ENCODE peak calls at places on chromosome 4, in ten cellular contexts. A, P, X, L, E, D, Z, Y, K and B are unnamed samples. For H3K27me3 and H3K4me1, the result is how much of the 10 kb centered on the place peaks cover.

GRCh38 chr4:162498168-162498567 is 334.4 kb upstream of the FSTL5 start:
- DNase-seq in A (no peak), P (no peak), X (no peak), L (no peak), E (no peak), D (no peak), Z (no peak), Y (no peak), K (no peak), B (no peak)

GRCh38 chr4:125501661-125502060 is 186.9 kb downstream of the FAT4 start:
- DNase-seq in A (no peak), P (no peak), X (no peak), L (no peak), E (no peak), D (no peak), Z (no peak), Y (no peak), K (no peak), B (no peak)

GRCh38 chr4:168524006-168524405 is 27.2 kb downstream of the PALLD start:
- DNase-seq in A (no peak), P (no peak), X (peak), L (no peak), E (peak), D (peak), Z (no peak), Y (no peak), K (no peak), B (no peak)

GRCh38 chr4:13349096-13349495 is 135.0 kb downstream of the RAB28 start:
- DNase-seq in A (no peak), P (no peak), X (no peak), L (no peak), E (peak), D (peak), Z (no peak), Y (no peak), K (no peak), B (no peak)

GRCh38 chr4:152635876-152636275 is 43.9 kb downstream of the TMEM154 start:
- DNase-seq in A (no peak), P (no peak), X (no peak), L (no peak), E (no peak), D (no peak), Z (no peak), Y (no peak), K (no peak), B (no peak)

GRCh38 chr4:21507439-21507838 is 441.1 kb downstream of the KCNIP4 start:
- DNase-seq in A (no peak), P (no peak), X (peak), L (no peak), E (no peak), D (peak), Z (no peak), Y (no peak), K (no peak), B (no peak)

GRCh38 chr4:85500110-85500867 is 25.3 kb downstream of the ARHGAP24 start:
- DNase-seq in A (no peak), P (no peak), X (no peak), L (no peak), E (no peak), D (peak), Z (no peak), Y (no peak), K (no peak), B (no peak)

GRCh38 chr4:123114915-123115756 is 192.7 kb upstream of the NUDT6 start:
- DNase-seq in A (no peak), P (no peak), X (no peak), L (no peak), E (no peak), D (no peak), Z (no peak), Y (no peak), K (no peak), B (peak)

GRCh38 chr4:105191621-105192210 is 45.0 kb downstream of the TET2 start:
- DNase-seq in A (no peak), P (no peak), X (peak), L (no peak), E (peak), D (peak), Z (no peak), Y (no peak), K (no peak), B (no peak)

GRCh38 chr4:150327262-150327780 is 249.1 kb downstream of the DCLK2 start:
- DNase-seq in A (no peak), P (no peak), X (no peak), L (no peak), E (no peak), D (no peak), Z (no peak), Y (no peak), K (no peak), B (no peak)

GRCh38 chr4:44563496-44563895 is 87.9 kb downstream of the YIPF7 start:
- DNase-seq in A (no peak), P (no peak), X (no peak), L (no peak), E (no peak), D (no peak), Z (no peak), Y (no peak), K (no peak), B (no peak)

GRCh38 chr4:123037809-123038208 is 115.4 kb upstream of the NUDT6 start:
- DNase-seq in A (no peak), P (no peak), X (no peak), L (no peak), E (peak), D (peak), Z (no peak), Y (no peak), K (no peak), B (no peak)

GRCh38 chr4:127809173-127809800 is 27.2 kb downstream of the HSPA4L start:
- DNase-seq in A (no peak), P (no peak), X (peak), L (no peak), E (peak), D (peak), Z (no peak), Y (no peak), K (no peak), B (no peak)

GRCh38 chr4:124334119-124334518 is 378.4 kb downstream of the ANKRD50 start:
- DNase-seq in A (peak), P (no peak), X (peak), L (peak), E (peak), D (peak), Z (no peak), Y (no peak), K (no peak), B (no peak)

GRCh38 chr4:20254517-20255250 is 3.0 kb downstream of the SLIT2 start:
- DNase-seq in A (no peak), P (peak), X (peak), L (peak), E (peak), D (peak), Z (peak), Y (peak), K (no peak), B (peak)

GRCh38 chr4:56861365-56861764 is 39.9 kb upstream of the SPINK2 start:
- DNase-seq in A (no peak), P (no peak), X (no peak), L (no peak), E (peak), D (no peak), Z (no peak), Y (no peak), K (no peak), B (no peak)

GRCh38 chr4:52657630-52658501 is 1.2 kb downstream of the USP46 start:
- DNase-seq in A (no peak), P (no peak), X (peak), L (peak), E (no peak), D (peak), Z (no peak), Y (no peak), K (no peak), B (no peak)

GRCh38 chr4:121736735-121737351 is 28.1 kb downstream of the SMIM43 start:
- DNase-seq in A (peak), P (no peak), X (peak), L (peak), E (peak), D (peak), Z (no peak), Y (no peak), K (no peak), B (no peak)
- H3K27me3 ChIP-seq in A (under half), P (under half), X (under half), L (under half), E (under half), D (under half), Z (under half), Y (under half), K (under half), B (under half)

GRCh38 chr4:54092405-54092759 is 7.6 kb upstream of the GSX2 start:
- DNase-seq in A (no peak), P (no peak), X (no peak), L (no peak), E (no peak), D (no peak), Z (no peak), Y (no peak), K (no peak), B (no peak)
- H3K4me3 ChIP-seq in A (peak), P (peak), X (peak), L (peak), E (peak), D (peak), Z (peak), Y (peak), K (peak), B (peak)

GRCh38 chr4:1755297-1755696 is 34.0 kb downstream of the TACC3 start:
- DNase-seq in A (no peak), P (no peak), X (no peak), L (no peak), E (no peak), D (no peak), Z (no peak), Y (no peak), K (no peak), B (no peak)

GRCh38 chr4:1752284-1753041 is 31.1 kb downstream of the TACC3 start:
- DNase-seq in A (peak), P (no peak), X (peak), L (no peak), E (no peak), D (no peak), Z (no peak), Y (peak), K (peak), B (peak)

GRCh38 chr4:1754336-1754735 is 33.0 kb downstream of the TACC3 start:
- DNase-seq in A (no peak), P (no peak), X (no peak), L (no peak), E (no peak), D (no peak), Z (no peak), Y (no peak), K (no peak), B (no peak)

GRCh38 chr4:1753256-1753655 is 31.9 kb downstream of the TACC3 start:
- DNase-seq in A (no peak), P (no peak), X (no peak), L (no peak), E (no peak), D (no peak), Z (no peak), Y (no peak), K (no peak), B (no peak)

GRCh38 chr4:1753692-1754311 is 32.5 kb downstream of the TACC3 start:
- DNase-seq in A (no peak), P (no peak), X (no peak), L (no peak), E (no peak), D (no peak), Z (no peak), Y (no peak), K (no peak), B (no peak)
- H3K4me1 ChIP-seq in A (under half), P (under half), X (under half), L (under half), E (under half), D (under half), Z (under half), Y (under half), K (under half), B (under half)

DNA sequence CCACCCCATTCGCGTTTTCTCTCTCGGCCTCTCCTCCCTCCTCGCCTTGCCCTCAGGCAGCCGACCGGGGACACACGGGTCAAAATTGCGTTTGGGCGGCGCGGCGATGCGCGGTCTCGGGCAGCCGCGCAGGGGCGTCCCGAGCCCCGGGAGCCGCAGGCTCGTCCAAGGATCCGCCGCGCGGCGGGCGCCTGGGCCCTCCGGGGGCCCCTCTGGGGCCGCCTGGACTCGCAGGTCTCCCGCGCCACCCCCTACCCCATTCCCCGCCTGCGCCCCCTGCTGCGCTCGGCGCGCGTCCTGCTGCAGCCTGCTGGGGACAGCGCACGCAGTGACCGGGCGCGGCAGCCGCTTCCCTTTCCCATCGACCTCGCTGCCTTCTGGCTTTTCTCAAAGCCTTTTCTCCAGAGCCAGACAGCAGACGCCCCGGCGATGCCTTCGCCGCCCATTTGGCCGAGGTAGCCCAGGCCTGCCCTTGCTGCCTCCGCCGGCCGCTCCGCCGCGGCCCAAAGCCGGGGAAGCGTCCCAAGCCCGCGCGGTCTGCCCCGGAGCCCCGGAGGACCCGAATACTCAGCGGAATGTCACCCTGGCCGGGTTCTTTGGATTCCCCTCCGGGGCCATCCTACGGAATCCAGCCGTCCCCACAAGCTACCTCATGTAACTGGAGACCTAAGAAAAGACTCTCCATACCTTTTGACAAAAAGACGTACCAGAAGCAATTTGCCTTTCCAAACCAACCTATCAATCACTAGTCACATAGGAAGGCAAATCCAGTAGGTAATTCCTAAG is 16.5 kb downstream of the POU4F2 start:
- DNase-seq in A (no peak), P (no peak), X (no peak), L (peak), E (peak), D (peak), Z (no peak), Y (peak), K (no peak), B (peak)
- H3K27me3 ChIP-seq in A (under half), P (under half), X (half or more), L (half or more), E (half or more), D (half or more), Z (under half), Y (half or more), K (under half), B (under half)